ENCODE peak calls at places on chromosome 6, in five cellular contexts. M is HCT116; R is cardiac muscle cell; Z is small intestine; F is CD8-positive, alpha-beta T cell. E is an unnamed sample. For H3K27me3, the result is how much of the 10 kb centered on the place peaks cover.

GRCh38 chr6:167350322-167350721 is 25.4 kb downstream of the TTLL2 start:
- DNase-seq in M (no peak), F (no peak), R (no peak), Z (peak), E (no peak)

GRCh38 chr6:40999498-41000070 is 39.4 kb downstream of the UNC5CL start:
- DNase-seq in Z (peak), F (no peak), M (peak), R (peak), E (peak)

GRCh38 chr6:129030231-129030630 is 147.3 kb downstream of the LAMA2 start:
- DNase-seq in R (no peak), Z (no peak), F (no peak), M (no peak), E (no peak)

GRCh38 chr6:157867155-157867559 is 44.1 kb downstream of the SNX9 start:
- DNase-seq in Z (no peak), M (no peak), F (peak), R (no peak), E (no peak)

GRCh38 chr6:131972761-131973160 is 21.6 kb upstream of the CCN2 start:
- DNase-seq in M (no peak), F (no peak), Z (no peak), R (no peak), E (no peak)

GRCh38 chr6:115899883-115900282 is 160.8 kb downstream of the FRK start:
- DNase-seq in M (no peak), R (no peak), Z (no peak), F (no peak), E (no peak)

GRCh38 chr6:22657341-22657985 is 88.1 kb downstream of the HDGFL1 start:
- DNase-seq in M (no peak), Z (peak), F (no peak), R (no peak), E (no peak)

GRCh38 chr6:42100029-42100901 is 42.2 kb downstream of the C6orf132 start:
- DNase-seq in Z (peak), R (no peak), F (no peak), M (no peak), E (no peak)

GRCh38 chr6:100267002-100267401 is 197.7 kb downstream of the SIM1 start:
- DNase-seq in F (peak), M (no peak), Z (no peak), R (no peak), E (no peak)

GRCh38 chr6:127096167-127096566 is 22.3 kb upstream of the RSPO3 start:
- DNase-seq in Z (no peak), M (no peak), R (no peak), F (no peak), E (no peak)

GRCh38 chr6:147127587-147127986 is 76.6 kb upstream of the STXBP5 start:
- DNase-seq in F (no peak), M (no peak), R (no peak), Z (no peak), E (no peak)

GRCh38 chr6:147849401-147849800 is 340.9 kb downstream of the SAMD5 start:
- DNase-seq in Z (no peak), M (no peak), F (no peak), R (no peak), E (no peak)

GRCh38 chr6:117558818-117559217 is 43.5 kb downstream of the GOPC start:
- DNase-seq in M (no peak), Z (no peak), R (no peak), F (no peak), E (no peak)

GRCh38 chr6:94668896-94669295 is 908.4 kb upstream of the MANEA start:
- DNase-seq in R (no peak), F (no peak), M (no peak), Z (no peak), E (no peak)

GRCh38 chr6:27127874-27128795 is 119.4 kb upstream of the PRSS16 start:
- DNase-seq in M (no peak), F (no peak), Z (no peak), R (no peak), E (no peak)

GRCh38 chr6:27130668-27131428 is 116.7 kb upstream of the PRSS16 start:
- DNase-seq in R (no peak), Z (no peak), M (no peak), F (no peak), E (no peak)

GRCh38 chr6:27129095-27129815 is 118.2 kb upstream of the PRSS16 start:
- DNase-seq in Z (no peak), F (no peak), R (no peak), M (no peak), E (no peak)

GRCh38 chr6:27128796-27129094 is 118.8 kb upstream of the PRSS16 start:
- DNase-seq in F (no peak), Z (no peak), R (no peak), M (no peak), E (no peak)

GRCh38 chr6:27129917-27130316 is 117.6 kb upstream of the PRSS16 start:
- DNase-seq in R (no peak), Z (no peak), M (no peak), F (no peak), E (no peak)
- H3K4me3 ChIP-seq in R (no peak), Z (no peak), M (no peak), F (no peak), E (no peak)

GRCh38 chr6:373031-373430 is 18.5 kb upstream of the IRF4 start:
- DNase-seq in M (no peak), F (no peak), R (no peak), Z (no peak), E (no peak)
- H3K27me3 ChIP-seq in M (under half), F (under half), R (under half), Z (under half), E (under half)

GRCh38 chr6:16059496-16059895 is 69.4 kb upstream of the MYLIP start:
- DNase-seq in M (no peak), Z (no peak), R (no peak), F (no peak), E (no peak)
- H3K27ac ChIP-seq in M (no peak), Z (no peak), R (no peak), F (no peak), E (no peak)

GRCh38 chr6:3022765-3023662 is 23.3 kb downstream of the NQO2 start:
- DNase-seq in M (no peak), Z (peak), R (no peak), F (no peak), E (no peak)
- H3K4me3 ChIP-seq in M (no peak), Z (peak), R (no peak), F (peak), E (no peak)

DNA sequence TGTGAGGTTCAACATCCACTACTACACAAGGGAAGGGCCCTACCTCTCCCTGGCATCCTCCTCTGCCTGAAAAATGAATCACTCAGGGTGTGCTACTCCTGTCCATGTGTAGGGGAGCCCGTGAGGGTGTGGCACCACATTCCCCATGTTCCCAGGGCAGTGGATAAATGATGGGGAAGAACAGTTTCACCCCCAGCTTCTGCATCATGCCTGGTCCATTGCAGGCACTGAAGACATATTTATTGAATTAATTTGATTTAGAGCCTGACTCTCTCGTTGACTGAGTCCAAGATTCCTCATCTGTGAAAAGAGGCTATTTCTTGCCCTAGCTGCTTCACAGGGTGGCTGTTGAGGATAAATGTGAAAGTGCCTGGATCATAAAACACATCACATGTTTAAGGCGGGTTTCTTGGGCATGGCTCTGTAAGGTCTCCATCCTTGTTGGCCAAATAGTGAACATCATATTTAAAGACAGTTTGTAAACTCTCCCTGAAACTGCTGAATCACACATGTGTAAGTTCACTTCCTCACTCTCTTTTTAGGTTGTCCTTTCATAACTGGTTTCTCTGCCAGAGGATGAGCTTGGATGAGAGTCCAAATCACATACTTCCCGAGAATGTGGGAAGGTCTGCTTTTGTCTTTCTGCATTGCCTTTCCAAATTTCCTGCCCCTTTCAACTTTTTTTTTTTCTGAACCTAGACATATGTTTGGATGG is 79.7 kb upstream of the FYN start:
- DNase-seq in M (no peak), R (no peak), F (no peak), Z (no peak), E (no peak)
- H3K27me3 ChIP-seq in M (under half), R (under half), F (under half), Z (under half), E (under half)